ENCODE peak calls at places on chromosome 3, in six cellular contexts. H is heart left ventricle, N is testis, L is endothelial cell of umbilical vein, X is stomach, B is breast epithelium. E is an unnamed sample.

GRCh38 chr3:158313344-158313927 is 203.5 kb downstream of the RSRC1 start:
- DNase-seq in L (peak; percentile 43), B (no peak), H (no peak), N (no peak), X (no peak), E (peak; percentile 75)

GRCh38 chr3:32820430-32820829 is 2.6 kb downstream of the TRIM71 start:
- DNase-seq in L (no peak), N (no peak), X (no peak), B (no peak), H (no peak), E (no peak)

GRCh38 chr3:14210843-14211594 is 32.4 kb downstream of the LSM3 start:
- DNase-seq in N (no peak), H (no peak), X (no peak), L (no peak), B (no peak), E (no peak)

GRCh38 chr3:150610785-150611184 is 7.7 kb downstream of the SELENOT start:
- DNase-seq in L (no peak), N (no peak), X (no peak), H (no peak), B (no peak), E (no peak)

GRCh38 chr3:136353461-136353860 is 103.3 kb downstream of the PCCB start:
- DNase-seq in L (no peak), H (no peak), X (no peak), N (no peak), B (no peak), E (no peak)

GRCh38 chr3:193960485-193961172 is 175.3 kb upstream of the HES1 start:
- DNase-seq in B (no peak), X (no peak), H (no peak), L (peak; percentile 67), N (no peak), E (no peak)

GRCh38 chr3:71924721-71925120 is 139.8 kb upstream of the PROK2 start:
- DNase-seq in H (no peak), B (no peak), L (no peak), X (no peak), N (no peak), E (no peak)

GRCh38 chr3:193207874-193208273 is 33.1 kb upstream of the PLAAT1 start:
- DNase-seq in H (no peak), B (no peak), X (no peak), L (no peak), N (no peak), E (no peak)

GRCh38 chr3:38030126-38031021 is 932 bp upstream of the PLCD1 start:
- DNase-seq in X (no peak), B (no peak), L (no peak), N (no peak), H (no peak), E (no peak)

GRCh38 chr3:36679384-36680200 is 84.8 kb downstream of the DCLK3 start:
- DNase-seq in H (no peak), N (no peak), B (no peak), X (no peak), L (no peak), E (peak; percentile 68)

GRCh38 chr3:126835472-126836219 is 131.6 kb downstream of the CHCHD6 start:
- DNase-seq in B (no peak), H (no peak), X (no peak), L (no peak), N (no peak), E (no peak)

GRCh38 chr3:116863842-116864626 is 154.5 kb downstream of the TUSC7 start:
- DNase-seq in L (peak; percentile 79), N (peak; percentile 27), X (no peak), H (no peak), B (no peak), E (no peak)

GRCh38 chr3:190038050-190038631 is 82.6 kb downstream of the P3H2 start:
- DNase-seq in N (no peak), H (peak; percentile 15), L (peak; percentile 47), X (peak; percentile 61), B (peak; percentile 77), E (peak; percentile 66)

GRCh38 chr3:158106773-158107461 is 697 bp upstream of the SHOX2 start:
- DNase-seq in X (no peak), N (peak; percentile 45), H (peak; percentile 6), B (no peak), L (peak; percentile 35), E (peak; percentile 57)

GRCh38 chr3:66830301-66830700 is 167.8 kb upstream of the KBTBD8 start:
- DNase-seq in B (no peak), H (no peak), L (no peak), N (no peak), X (peak; percentile 44), E (no peak)

GRCh38 chr3:38840987-38841386 is 25.0 kb upstream of the SCN10A start:
- DNase-seq in N (no peak), B (no peak), X (no peak), H (no peak), L (peak; percentile 33), E (no peak)

GRCh38 chr3:195895900-195896360 is 12.4 kb downstream of the TNK2 start:
- DNase-seq in L (peak; percentile 30), B (peak; percentile 78), H (peak; percentile 60), N (peak; percentile 55), X (peak; percentile 66), E (peak; percentile 73)
- TF ChIP-seq POLR2A in L (no peak), B (no peak), H (no peak), N (no peak), X (no peak), E (no peak)

GRCh38 chr3:107347717-107348116 is 29.5 kb upstream of the CCDC54 start:
- DNase-seq in B (no peak), H (no peak), N (no peak), L (peak; percentile 13), X (no peak), E (peak; percentile 2)
- TF ChIP-seq POLR2A in B (no peak), H (no peak), N (no peak), L (no peak), X (no peak), E (no peak)

GRCh38 chr3:179148446-179149238 is 485 bp downstream of the PIK3CA start:
- DNase-seq in B (no peak), N (peak; percentile 41), X (peak; percentile 54), L (peak; percentile 71), H (peak; percentile 49), E (peak; percentile 75)

GRCh38 chr3:179149239-179149887 is 1.2 kb downstream of the PIK3CA start:
- DNase-seq in B (no peak), H (no peak), N (peak; percentile 55), X (no peak), L (no peak), E (peak; percentile 45)

GRCh38 chr3:179146911-179147570 is 1.1 kb upstream of the PIK3CA start:
- DNase-seq in N (peak; percentile 32), L (peak; percentile 91), X (no peak), B (no peak), H (peak; percentile 23), E (peak; percentile 76)

GRCh38 chr3:179149951-179150350 is 1.8 kb downstream of the PIK3CA start:
- DNase-seq in N (no peak), L (no peak), X (no peak), H (no peak), B (no peak), E (peak; percentile 57)

GRCh38 chr3:179147571-179148445 is at the start of gene PIK3CA:
- DNase-seq in H (peak; percentile 96), N (peak; percentile 98), X (peak; percentile 94), L (peak; percentile 99), B (peak; percentile 97), E (peak; percentile 97)
- TF ChIP-seq POLR2A in H (peak; percentile 77), N (peak; percentile 30), X (peak; percentile 44), L (peak; percentile 43), B (no peak), E (peak; percentile 41)

DNA sequence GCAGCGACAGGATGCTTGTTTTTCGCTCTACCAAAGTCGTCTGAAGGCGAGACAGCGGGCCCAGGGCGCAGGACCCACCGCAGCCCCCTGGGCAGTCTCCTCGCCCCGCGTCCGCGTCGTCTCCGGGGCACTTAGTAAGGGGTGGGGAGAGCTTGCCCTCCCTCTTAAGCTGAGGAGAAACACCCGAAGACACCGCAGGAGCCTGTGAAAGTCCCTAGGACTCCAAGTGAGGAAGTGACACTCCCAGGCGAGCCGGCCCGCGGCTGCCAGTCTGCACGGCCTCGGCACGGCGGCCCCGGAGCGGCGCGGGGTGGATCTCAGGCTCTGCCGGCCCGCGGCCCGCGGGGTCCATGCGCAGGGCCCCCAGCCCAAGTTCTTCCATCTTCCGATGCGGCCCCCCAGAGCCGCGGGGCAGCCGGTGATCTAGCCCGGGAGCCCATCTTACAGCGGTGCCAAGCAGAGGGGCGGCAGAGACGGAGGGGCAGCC is 262 bp downstream of the ARHGAP31 start:
- DNase-seq in H (peak; percentile 63), L (no peak), X (peak; percentile 68), N (peak; percentile 71), B (peak; percentile 39), E (peak; percentile 43)
- TF ChIP-seq POLR2A in H (no peak), L (peak; percentile 77), X (no peak), N (no peak), B (no peak), E (peak; percentile 6)

DNA sequence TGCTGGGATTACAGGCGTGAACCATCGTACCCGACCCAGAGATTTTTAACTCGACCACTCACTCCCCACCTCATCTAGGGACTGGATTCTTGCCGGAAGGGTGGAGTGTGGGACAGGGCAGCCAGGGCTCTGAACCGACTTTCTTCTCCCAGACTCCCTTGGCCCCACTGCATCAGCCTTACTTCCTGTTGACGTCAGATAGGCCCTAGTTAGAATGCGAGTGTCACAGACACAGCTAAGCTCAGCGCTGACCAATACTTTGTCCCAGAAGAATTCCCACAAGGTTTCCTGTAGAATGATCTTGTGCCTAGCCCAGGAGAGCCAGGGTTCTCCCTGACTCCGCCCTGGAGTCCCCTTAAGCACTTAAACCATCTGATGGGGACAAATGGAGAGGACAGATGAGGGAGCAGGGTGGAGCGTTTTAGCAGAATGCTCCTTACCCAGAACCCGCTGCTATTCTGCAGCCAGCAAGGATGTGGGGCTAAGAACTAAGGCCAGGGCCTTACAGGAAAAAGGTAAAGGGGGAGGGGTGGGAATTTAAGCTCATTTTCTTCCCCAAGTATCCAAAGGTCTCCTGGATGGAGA is 5.8 kb upstream of the TUSC2 start:
- DNase-seq in H (peak; percentile 87), L (peak; percentile 86), X (no peak), B (no peak), N (no peak), E (no peak)
- TF ChIP-seq POLR2A in H (peak; percentile 58), L (no peak), X (no peak), B (no peak), N (no peak), E (no peak)

GRCh38 chr3:69865920-69866679 is 126.8 kb downstream of the MITF start:
- DNase-seq in L (no peak), H (peak; percentile 67), X (peak; percentile 83), B (no peak), N (peak; percentile 20), E (peak; percentile 14)
- TF ChIP-seq POLR2A in L (no peak), H (no peak), X (no peak), B (no peak), N (no peak), E (no peak)

GRCh38 chr3:168095611-168096209 is at the start of gene GOLIM4:
- DNase-seq in L (peak; percentile 97), B (peak; percentile 90), X (peak; percentile 94), H (peak; percentile 97), N (peak; percentile 95), E (peak; percentile 96)
- TF ChIP-seq POLR2A in L (peak; percentile 72), B (peak; percentile 35), X (peak; percentile 85), H (peak; percentile 93), N (peak; percentile 4), E (peak; percentile 66)

GRCh38 chr3:112640864-112641751 is at the start of gene CCDC80:
- DNase-seq in X (no peak), N (peak; percentile 14), L (peak; percentile 91), H (peak; percentile 25), B (no peak), E (no peak)
- TF ChIP-seq POLR2A in X (no peak), N (no peak), L (peak; percentile 100), H (peak; percentile 17), B (no peak), E (no peak)